ENCODE peak calls at places on chromosomes 3 and 15, in nine cellular contexts. L, V, O, C, J, K, I, Z and M are unnamed samples.

GRCh38 chr15:85737061-85737460 is 57.7 kb downstream of the KLHL25 start:
- DNase-seq in V (no peak), Z (no peak), O (no peak), L (no peak), I (no peak), K (no peak), C (no peak), J (no peak), M (no peak)

GRCh38 chr15:58690703-58691102 is 58.8 kb downstream of the ADAM10 start:
- DNase-seq in J (no peak), C (no peak), I (no peak), Z (no peak), L (no peak), K (no peak), V (no peak), O (no peak), M (no peak)

GRCh38 chr15:51600114-51600513 is 22.5 kb downstream of the DMXL2 start:
- DNase-seq in K (no peak), J (no peak), V (peak), O (no peak), I (peak), Z (no peak), L (peak), C (no peak), M (no peak)

GRCh38 chr15:61173899-61174689 is 55.0 kb downstream of the RORA start:
- DNase-seq in V (no peak), O (peak), L (no peak), J (no peak), I (no peak), Z (no peak), K (peak), C (no peak), M (no peak)

GRCh38 chr3:186459108-186459467 is 85.1 kb downstream of the CRYGS start:
- DNase-seq in J (no peak), Z (no peak), K (no peak), O (no peak), C (no peak), L (no peak), V (peak), I (no peak), M (no peak)

GRCh38 chr3:54243262-54243931 is 121.0 kb downstream of the CACNA2D3 start:
- DNase-seq in Z (no peak), I (no peak), L (no peak), J (no peak), V (no peak), O (no peak), K (no peak), C (peak), M (no peak)

GRCh38 chr3:141063831-141064230 is 12.7 kb downstream of the SPSB4 start:
- DNase-seq in L (no peak), K (peak), J (peak), O (no peak), Z (no peak), V (no peak), I (no peak), C (no peak), M (peak)

GRCh38 chr15:85681391-85681790 is 113.3 kb downstream of the KLHL25 start:
- DNase-seq in I (no peak), L (no peak), J (no peak), K (peak), V (no peak), Z (no peak), O (no peak), C (no peak), M (no peak)

GRCh38 chr15:98431171-98431570 is 217.2 kb upstream of the IGF1R start:
- DNase-seq in I (no peak), K (no peak), V (no peak), O (no peak), J (no peak), C (no peak), Z (no peak), L (no peak), M (no peak)

GRCh38 chr3:174365796-174366195 is 493.3 kb upstream of the NAALADL2 start:
- DNase-seq in V (no peak), L (no peak), C (no peak), Z (no peak), O (no peak), K (no peak), J (no peak), I (no peak), M (no peak)

GRCh38 chr3:38137615-38138346 is 680 bp upstream of the MYD88 start:
- DNase-seq in C (no peak), I (peak), L (no peak), K (peak), O (no peak), J (peak), V (no peak), Z (no peak), M (no peak)

GRCh38 chr3:25854214-25854613 is 64.3 kb downstream of the OXSM start:
- DNase-seq in O (peak), V (peak), Z (no peak), J (no peak), C (peak), L (peak), I (no peak), K (no peak), M (no peak)

GRCh38 chr15:79615754-79616153 is 183.6 kb downstream of the MINAR1 start:
- DNase-seq in V (no peak), J (no peak), Z (peak), I (no peak), C (no peak), O (no peak), L (no peak), K (no peak), M (peak)

GRCh38 chr15:74327756-74328155 is 39.7 kb downstream of the CYP11A1 start:
- DNase-seq in I (no peak), Z (no peak), C (no peak), O (no peak), V (no peak), K (no peak), J (no peak), L (no peak), M (no peak)

GRCh38 chr15:50330921-50331320 is 24.1 kb downstream of the GABPB1 start:
- DNase-seq in V (peak), Z (no peak), L (no peak), I (no peak), O (no peak), J (no peak), K (no peak), C (peak), M (no peak)

GRCh38 chr3:186915808-186916796 is 14.2 kb upstream of the ST6GAL1 start:
- DNase-seq in O (no peak), Z (no peak), L (no peak), K (peak), C (no peak), I (no peak), V (no peak), J (no peak), M (no peak)

GRCh38 chr3:124033360-124034015 is 41.6 kb upstream of the ROPN1 start:
- DNase-seq in O (no peak), K (no peak), I (no peak), J (no peak), Z (peak), C (peak), V (no peak), L (no peak), M (peak)

GRCh38 chr3:112043621-112044201 is 9.2 kb downstream of the TMPRSS7 start:
- DNase-seq in Z (no peak), K (peak), C (peak), L (peak), I (no peak), J (no peak), O (peak), V (peak), M (no peak)

GRCh38 chr3:34038131-34038530 is 239.7 kb downstream of the PDCD6IP start:
- DNase-seq in V (no peak), O (no peak), L (no peak), I (no peak), C (no peak), K (no peak), J (no peak), Z (no peak), M (no peak)

GRCh38 chr3:113310960-113311359 is 99.6 kb downstream of the BOC start:
- DNase-seq in I (no peak), O (no peak), C (no peak), L (no peak), J (no peak), Z (no peak), V (no peak), K (no peak), M (no peak)

GRCh38 chr15:59436774-59437472 is 1.1 kb upstream of the FAM81A start:
- DNase-seq in I (no peak), O (no peak), J (no peak), K (peak), V (no peak), Z (no peak), L (peak), C (no peak), M (peak)

GRCh38 chr15:63971427-63971805 is 74.9 kb downstream of the DAPK2 start:
- DNase-seq in I (no peak), J (no peak), L (no peak), C (no peak), V (no peak), Z (no peak), K (no peak), O (no peak), M (peak)

GRCh38 chr15:80660114-80660513 is 35.0 kb upstream of the ABHD17C start:
- DNase-seq in I (no peak), L (peak), K (peak), J (no peak), O (peak), C (peak), V (peak), Z (no peak), M (no peak)

GRCh38 chr3:40079845-40080240 is 229.7 kb upstream of the EIF1B start:
- DNase-seq in L (peak), J (no peak), Z (no peak), K (no peak), I (no peak), O (no peak), C (no peak), V (peak), M (no peak)

GRCh38 chr3:184570501-184570900 is 8.9 kb downstream of the EPHB3 start:
- DNase-seq in Z (no peak), O (no peak), I (no peak), K (no peak), V (no peak), C (no peak), J (no peak), L (no peak), M (no peak)

GRCh38 chr3:15439476-15439875 is 12.1 kb downstream of the EAF1 start:
- DNase-seq in Z (no peak), J (no peak), O (no peak), I (no peak), C (no peak), K (no peak), L (peak), V (peak), M (no peak)

GRCh38 chr3:70531063-70531657 is 218.7 kb upstream of the MDFIC2 start:
- DNase-seq in L (peak), I (no peak), O (no peak), Z (no peak), V (peak), K (peak), C (peak), J (no peak), M (no peak)

GRCh38 chr3:41308119-41308518 is 108.8 kb downstream of the CTNNB1 start:
- DNase-seq in K (peak), L (no peak), I (no peak), Z (no peak), C (no peak), O (no peak), V (no peak), J (no peak), M (no peak)
- TF ChIP-seq CTCF in K (no peak), L (no peak), I (no peak), Z (no peak), C (no peak), O (no peak), V (no peak), J (no peak), M (no peak)

DNA sequence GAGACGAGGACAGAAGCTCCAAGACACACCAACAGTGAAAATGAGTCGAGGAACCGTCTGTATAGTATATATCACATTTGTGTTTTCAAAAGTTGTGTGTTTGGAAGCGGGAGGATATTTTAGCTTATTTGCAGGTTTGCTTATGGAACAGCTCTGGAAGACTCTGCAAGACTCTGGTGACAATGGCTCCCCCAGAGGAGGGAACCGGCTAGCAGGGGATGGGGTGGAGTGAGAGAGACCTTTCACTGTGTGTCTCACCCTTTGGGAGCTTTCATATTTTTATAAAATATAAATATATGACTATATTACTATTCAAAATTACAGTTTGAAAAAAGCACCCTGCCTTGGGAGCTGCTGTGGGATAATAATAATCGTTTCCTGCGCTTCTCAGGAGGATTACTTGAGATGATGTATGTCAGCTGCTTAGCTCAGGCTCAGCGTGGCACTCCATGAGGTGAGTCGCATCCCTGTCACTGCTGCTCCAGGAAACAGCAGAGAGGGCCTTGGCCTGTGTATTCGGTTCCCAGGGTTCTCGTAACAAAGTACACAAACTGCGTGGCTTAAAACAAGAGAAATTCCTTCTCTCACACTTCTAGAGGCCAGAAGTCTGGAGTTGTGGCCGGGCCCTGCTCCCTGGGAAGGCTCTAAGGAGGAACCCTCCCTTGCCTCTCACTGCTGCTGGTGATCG is 183.9 kb downstream of the FAM43A start:
- DNase-seq in O (peak), V (peak), I (no peak), K (no peak), L (peak), J (no peak), Z (no peak), C (peak), M (no peak)
- TF ChIP-seq CTCF in O (peak), V (peak), I (no peak), K (no peak), L (peak), J (no peak), Z (no peak), C (no peak), M (no peak)

GRCh38 chr15:44550734-44551133 is 13.8 kb downstream of the EIF3J start:
- DNase-seq in I (no peak), K (no peak), V (no peak), C (no peak), O (no peak), L (no peak), J (no peak), Z (no peak), M (no peak)

GRCh38 chr15:44545934-44546802 is 9.2 kb downstream of the EIF3J start:
- DNase-seq in O (no peak), V (peak), J (no peak), K (peak), L (peak), Z (no peak), C (no peak), I (no peak), M (no peak)

GRCh38 chr15:44554934-44555723 is 18.2 kb downstream of the EIF3J start:
- DNase-seq in J (no peak), O (no peak), K (peak), Z (no peak), L (no peak), C (no peak), V (no peak), I (no peak), M (no peak)

GRCh38 chr15:44550256-44550655 is 13.3 kb downstream of the EIF3J start:
- DNase-seq in Z (no peak), I (no peak), V (peak), J (no peak), C (peak), L (peak), K (peak), O (peak), M (no peak)
- TF ChIP-seq CTCF in Z (peak), I (peak), V (peak), J (peak), C (peak), L (peak), K (peak), O (peak), M (peak)

DNA sequence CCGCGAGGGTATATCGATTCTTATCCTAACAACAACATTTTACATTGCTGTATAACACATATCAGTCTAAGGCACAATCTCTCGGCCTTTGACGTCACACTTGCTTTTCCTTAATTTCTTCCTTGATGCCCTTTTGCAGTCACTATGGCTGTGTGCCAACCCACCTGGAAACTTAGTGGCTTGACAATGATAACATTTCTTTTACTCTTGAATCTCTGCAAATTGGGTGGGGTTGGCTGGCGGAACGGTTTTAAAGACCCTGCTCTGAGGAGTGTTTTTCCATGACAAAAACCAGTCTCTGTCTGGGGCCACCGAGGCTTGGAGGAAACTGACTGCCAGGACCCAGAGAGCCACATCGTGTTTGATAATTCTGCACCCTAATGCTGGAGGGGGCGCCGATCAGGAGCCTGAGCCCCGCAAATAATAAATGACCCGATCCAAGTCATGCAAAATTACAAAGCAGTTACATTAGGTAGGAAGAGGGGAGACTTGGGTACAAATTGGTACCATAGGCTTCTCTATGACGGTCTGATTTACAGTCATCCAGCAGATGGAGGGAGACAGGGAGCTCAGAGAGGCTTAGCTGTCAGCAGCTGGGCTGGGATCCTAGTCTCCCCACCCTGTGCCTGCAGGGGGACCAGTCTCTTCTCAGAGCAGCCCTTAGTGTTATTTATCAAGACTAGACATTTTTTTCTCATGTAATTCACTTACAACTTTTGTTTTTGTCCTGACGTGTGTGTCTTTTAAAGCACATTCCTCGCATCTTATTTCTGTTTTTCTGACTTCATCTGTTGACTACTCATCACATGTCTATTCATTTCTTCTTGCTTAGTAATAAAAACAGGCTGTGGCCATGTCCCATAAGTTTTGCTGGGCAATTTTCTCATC is 115.8 kb downstream of the KLF13 start:
- DNase-seq in J (no peak), K (peak), Z (no peak), O (peak), I (peak), C (peak), L (peak), V (peak), M (peak)
- TF ChIP-seq CTCF in J (peak), K (peak), Z (peak), O (peak), I (peak), C (peak), L (peak), V (peak), M (peak)

GRCh38 chr15:67383903-67384302 is 129.3 kb downstream of the IQCH start:
- DNase-seq in O (no peak), C (peak), I (no peak), Z (no peak), V (peak), J (no peak), L (peak), K (no peak), M (no peak)
- TF ChIP-seq CTCF in O (peak), C (peak), I (peak), Z (no peak), V (peak), J (no peak), L (peak), K (peak), M (peak)

GRCh38 chr15:100931143-100931890 is 12.2 kb downstream of the LRRK1 start:
- DNase-seq in O (no peak), Z (no peak), K (no peak), L (no peak), C (no peak), I (no peak), J (no peak), V (no peak), M (peak)
- TF ChIP-seq CTCF in O (no peak), Z (no peak), K (no peak), L (no peak), C (no peak), I (no peak), J (no peak), V (no peak), M (no peak)

GRCh38 chr3:29880809-29881208 is 599.9 kb downstream of the RBMS3 start:
- DNase-seq in L (no peak), J (no peak), O (no peak), V (no peak), C (no peak), Z (no peak), K (no peak), I (no peak), M (no peak)
- TF ChIP-seq CTCF in L (no peak), J (no peak), O (no peak), V (no peak), C (no peak), Z (no peak), K (no peak), I (no peak), M (no peak)